ENCODE peak calls at places on chromosomes 2 and 18, in six cellular contexts. One of them, this sample, is unnamed.

GRCh38 chr18:36389811-36390581 is 92.5 kb downstream of the FHOD3 start:
- ATAC-seq in A549: no peak
- ATAC-seq in Right ventricle myocardium inferior: peak
- ATAC-seq in activated naive CD8-positive, alpha-beta T cell treated with anti-CD3 and anti-CD28 coated beads, Interleukin-2, amount 10 ng/mL, durations not matched to agents 7 days and 5 days: no peak
- ATAC-seq in mucosa of descending colon: no peak
- ATAC-seq in PC-3: no peak
- ATAC-seq in this sample: no peak

GRCh38 chr2:105615352-105615751 is 129.4 kb upstream of the NCK2 start:
- ATAC-seq in mucosa of descending colon: peak
- ATAC-seq in A549: no peak
- ATAC-seq in Right ventricle myocardium inferior: no peak
- ATAC-seq in activated naive CD8-positive, alpha-beta T cell treated with anti-CD3 and anti-CD28 coated beads, Interleukin-2, amount 10 ng/mL, durations not matched to agents 7 days and 5 days: no peak
- ATAC-seq in PC-3: no peak
- ATAC-seq in this sample: no peak

GRCh38 chr18:9191658-9192256 is 55.2 kb downstream of the ANKRD12 start:
- ATAC-seq in PC-3: no peak
- ATAC-seq in mucosa of descending colon: no peak
- ATAC-seq in activated naive CD8-positive, alpha-beta T cell treated with anti-CD3 and anti-CD28 coated beads, Interleukin-2, amount 10 ng/mL, durations not matched to agents 7 days and 5 days: no peak
- ATAC-seq in A549: no peak
- ATAC-seq in Right ventricle myocardium inferior: no peak
- ATAC-seq in this sample: peak

GRCh38 chr2:3144856-3145255 is 232.8 kb downstream of the EIPR1 start:
- ATAC-seq in activated naive CD8-positive, alpha-beta T cell treated with anti-CD3 and anti-CD28 coated beads, Interleukin-2, amount 10 ng/mL, durations not matched to agents 7 days and 5 days: no peak
- ATAC-seq in mucosa of descending colon: no peak
- ATAC-seq in PC-3: no peak
- ATAC-seq in Right ventricle myocardium inferior: no peak
- ATAC-seq in A549: no peak
- ATAC-seq in this sample: no peak

GRCh38 chr2:202848813-202849212 is 22.8 kb downstream of the ICA1L start:
- ATAC-seq in Right ventricle myocardium inferior: no peak
- ATAC-seq in PC-3: no peak
- ATAC-seq in mucosa of descending colon: no peak
- ATAC-seq in activated naive CD8-positive, alpha-beta T cell treated with anti-CD3 and anti-CD28 coated beads, Interleukin-2, amount 10 ng/mL, durations not matched to agents 7 days and 5 days: no peak
- ATAC-seq in A549: no peak
- ATAC-seq in this sample: no peak

GRCh38 chr2:230412369-230412706 is 3.7 kb upstream of the SP100 start:
- ATAC-seq in PC-3: no peak
- ATAC-seq in mucosa of descending colon: no peak
- ATAC-seq in A549: peak
- ATAC-seq in Right ventricle myocardium inferior: no peak
- ATAC-seq in activated naive CD8-positive, alpha-beta T cell treated with anti-CD3 and anti-CD28 coated beads, Interleukin-2, amount 10 ng/mL, durations not matched to agents 7 days and 5 days: no peak
- ATAC-seq in this sample: no peak

GRCh38 chr18:48412339-48412929 is 3.3 kb upstream of the ZBTB7C start:
- ATAC-seq in Right ventricle myocardium inferior: no peak
- ATAC-seq in activated naive CD8-positive, alpha-beta T cell treated with anti-CD3 and anti-CD28 coated beads, Interleukin-2, amount 10 ng/mL, durations not matched to agents 7 days and 5 days: no peak
- ATAC-seq in A549: peak
- ATAC-seq in mucosa of descending colon: peak
- ATAC-seq in PC-3: no peak
- ATAC-seq in this sample: no peak

GRCh38 chr2:172098650-172099471 is 3.8 kb downstream of the DLX2 start:
- ATAC-seq in PC-3: peak
- ATAC-seq in Right ventricle myocardium inferior: no peak
- ATAC-seq in activated naive CD8-positive, alpha-beta T cell treated with anti-CD3 and anti-CD28 coated beads, Interleukin-2, amount 10 ng/mL, durations not matched to agents 7 days and 5 days: peak
- ATAC-seq in mucosa of descending colon: peak
- ATAC-seq in A549: peak
- ATAC-seq in this sample: no peak

GRCh38 chr2:236237468-236238190 is 26.6 kb downstream of the ASB18 start:
- ATAC-seq in A549: no peak
- ATAC-seq in mucosa of descending colon: no peak
- ATAC-seq in Right ventricle myocardium inferior: no peak
- ATAC-seq in activated naive CD8-positive, alpha-beta T cell treated with anti-CD3 and anti-CD28 coated beads, Interleukin-2, amount 10 ng/mL, durations not matched to agents 7 days and 5 days: no peak
- ATAC-seq in PC-3: no peak
- ATAC-seq in this sample: no peak

GRCh38 chr2:64157792-64158191 is 13.6 kb upstream of the PELI1 start:
- ATAC-seq in A549: no peak
- ATAC-seq in activated naive CD8-positive, alpha-beta T cell treated with anti-CD3 and anti-CD28 coated beads, Interleukin-2, amount 10 ng/mL, durations not matched to agents 7 days and 5 days: no peak
- ATAC-seq in Right ventricle myocardium inferior: peak
- ATAC-seq in PC-3: no peak
- ATAC-seq in mucosa of descending colon: peak
- ATAC-seq in this sample: peak

GRCh38 chr2:29042581-29043075 is 31.7 kb downstream of the PCARE start:
- ATAC-seq in Right ventricle myocardium inferior: no peak
- ATAC-seq in A549: no peak
- ATAC-seq in PC-3: no peak
- ATAC-seq in activated naive CD8-positive, alpha-beta T cell treated with anti-CD3 and anti-CD28 coated beads, Interleukin-2, amount 10 ng/mL, durations not matched to agents 7 days and 5 days: no peak
- ATAC-seq in mucosa of descending colon: peak
- ATAC-seq in this sample: no peak

GRCh38 chr2:54500404-54501147 is 44.4 kb downstream of the SPTBN1 start:
- ATAC-seq in mucosa of descending colon: peak
- ATAC-seq in PC-3: no peak
- ATAC-seq in activated naive CD8-positive, alpha-beta T cell treated with anti-CD3 and anti-CD28 coated beads, Interleukin-2, amount 10 ng/mL, durations not matched to agents 7 days and 5 days: no peak
- ATAC-seq in Right ventricle myocardium inferior: peak
- ATAC-seq in A549: no peak
- ATAC-seq in this sample: no peak

GRCh38 chr18:79878741-79879358 is 72.6 kb downstream of the SLC66A2 start:
- ATAC-seq in PC-3: no peak
- ATAC-seq in Right ventricle myocardium inferior: no peak
- ATAC-seq in activated naive CD8-positive, alpha-beta T cell treated with anti-CD3 and anti-CD28 coated beads, Interleukin-2, amount 10 ng/mL, durations not matched to agents 7 days and 5 days: no peak
- ATAC-seq in A549: no peak
- ATAC-seq in mucosa of descending colon: no peak
- ATAC-seq in this sample: no peak

GRCh38 chr2:224772494-224772893 is 56.3 kb upstream of the CCDC195 start:
- ATAC-seq in mucosa of descending colon: no peak
- ATAC-seq in Right ventricle myocardium inferior: no peak
- ATAC-seq in PC-3: peak
- ATAC-seq in activated naive CD8-positive, alpha-beta T cell treated with anti-CD3 and anti-CD28 coated beads, Interleukin-2, amount 10 ng/mL, durations not matched to agents 7 days and 5 days: no peak
- ATAC-seq in A549: no peak
- ATAC-seq in this sample: no peak

GRCh38 chr2:111121873-111122630 is 1.3 kb downstream of the BCL2L11 start:
- ATAC-seq in mucosa of descending colon: peak
- ATAC-seq in activated naive CD8-positive, alpha-beta T cell treated with anti-CD3 and anti-CD28 coated beads, Interleukin-2, amount 10 ng/mL, durations not matched to agents 7 days and 5 days: peak
- ATAC-seq in PC-3: peak
- ATAC-seq in Right ventricle myocardium inferior: peak
- ATAC-seq in A549: peak
- ATAC-seq in this sample: peak

GRCh38 chr2:207792244-207792785 is 22.6 kb upstream of the FZD5 start:
- ATAC-seq in mucosa of descending colon: peak
- ATAC-seq in PC-3: peak
- ATAC-seq in A549: peak
- ATAC-seq in Right ventricle myocardium inferior: no peak
- ATAC-seq in activated naive CD8-positive, alpha-beta T cell treated with anti-CD3 and anti-CD28 coated beads, Interleukin-2, amount 10 ng/mL, durations not matched to agents 7 days and 5 days: no peak
- ATAC-seq in this sample: peak

GRCh38 chr2:69623236-69623635 is 20.3 kb downstream of the AAK1 start:
- ATAC-seq in PC-3: no peak
- ATAC-seq in A549: no peak
- ATAC-seq in Right ventricle myocardium inferior: no peak
- ATAC-seq in mucosa of descending colon: no peak
- ATAC-seq in activated naive CD8-positive, alpha-beta T cell treated with anti-CD3 and anti-CD28 coated beads, Interleukin-2, amount 10 ng/mL, durations not matched to agents 7 days and 5 days: no peak
- ATAC-seq in this sample: no peak

GRCh38 chr2:108855194-108855593 is 68.6 kb downstream of the CCDC138 start:
- ATAC-seq in activated naive CD8-positive, alpha-beta T cell treated with anti-CD3 and anti-CD28 coated beads, Interleukin-2, amount 10 ng/mL, durations not matched to agents 7 days and 5 days: peak
- ATAC-seq in mucosa of descending colon: peak
- ATAC-seq in PC-3: peak
- ATAC-seq in A549: peak
- ATAC-seq in Right ventricle myocardium inferior: peak
- ATAC-seq in this sample: peak

GRCh38 chr2:41967426-41968181 is 80.2 kb upstream of the PKDCC start:
- ATAC-seq in A549: no peak
- ATAC-seq in mucosa of descending colon: peak
- ATAC-seq in PC-3: no peak
- ATAC-seq in activated naive CD8-positive, alpha-beta T cell treated with anti-CD3 and anti-CD28 coated beads, Interleukin-2, amount 10 ng/mL, durations not matched to agents 7 days and 5 days: no peak
- ATAC-seq in Right ventricle myocardium inferior: peak
- ATAC-seq in this sample: peak

GRCh38 chr18:78971511-78972245 is 7.9 kb upstream of the SALL3 start:
- ATAC-seq in Right ventricle myocardium inferior: no peak
- ATAC-seq in activated naive CD8-positive, alpha-beta T cell treated with anti-CD3 and anti-CD28 coated beads, Interleukin-2, amount 10 ng/mL, durations not matched to agents 7 days and 5 days: no peak
- ATAC-seq in mucosa of descending colon: no peak
- ATAC-seq in A549: no peak
- ATAC-seq in PC-3: no peak
- ATAC-seq in this sample: no peak

GRCh38 chr2:158501301-158501700 is 44.5 kb downstream of the PKP4 start:
- ATAC-seq in mucosa of descending colon: no peak
- ATAC-seq in A549: no peak
- ATAC-seq in PC-3: no peak
- ATAC-seq in Right ventricle myocardium inferior: peak
- ATAC-seq in activated naive CD8-positive, alpha-beta T cell treated with anti-CD3 and anti-CD28 coated beads, Interleukin-2, amount 10 ng/mL, durations not matched to agents 7 days and 5 days: no peak
- ATAC-seq in this sample: no peak

GRCh38 chr2:138029238-138029637 is 65.0 kb downstream of the HNMT start:
- ATAC-seq in activated naive CD8-positive, alpha-beta T cell treated with anti-CD3 and anti-CD28 coated beads, Interleukin-2, amount 10 ng/mL, durations not matched to agents 7 days and 5 days: no peak
- ATAC-seq in mucosa of descending colon: no peak
- ATAC-seq in A549: no peak
- ATAC-seq in PC-3: no peak
- ATAC-seq in Right ventricle myocardium inferior: peak
- ATAC-seq in this sample: no peak

GRCh38 chr2:127479219-127479825 is 47.0 kb downstream of the IWS1 start:
- ATAC-seq in Right ventricle myocardium inferior: no peak
- ATAC-seq in PC-3: peak
- ATAC-seq in activated naive CD8-positive, alpha-beta T cell treated with anti-CD3 and anti-CD28 coated beads, Interleukin-2, amount 10 ng/mL, durations not matched to agents 7 days and 5 days: peak
- ATAC-seq in A549: peak
- ATAC-seq in mucosa of descending colon: peak
- ATAC-seq in this sample: peak